ENCODE peak calls at places on chromosomes 16 and 17, in five cellular contexts. B is CD4-positive, CD25-positive, alpha-beta regulatory T cell; K is nephron progenitor cell; J is activated CD8-positive, alpha-beta T cell treated with anti-CD3 and anti-CD28 coated beads for 36 hours; R is heart left ventricle. C is an unnamed sample.

GRCh38 chr17:47785538-47786123 is 36.0 kb downstream of the OSBPL7 start:
- DNase-seq in B (peak), K (peak), J (peak), R (no peak), C (peak)

GRCh38 chr17:1036845-1037237 is 39.9 kb downstream of the TIMM22 start:
- DNase-seq in B (no peak), K (no peak), J (no peak), R (no peak), C (no peak)

GRCh38 chr17:58436805-58437239 is 19.5 kb upstream of the RNF43 start:
- DNase-seq in B (no peak), K (no peak), J (no peak), R (no peak), C (no peak)

GRCh38 chr16:48999034-48999433 is 282.6 kb downstream of the CBLN1 start:
- DNase-seq in B (no peak), K (peak), J (no peak), R (no peak), C (no peak)

GRCh38 chr17:37239690-37240344 is 136.0 kb upstream of the C17orf78 start:
- DNase-seq in B (peak), K (no peak), J (no peak), R (no peak), C (peak)

GRCh38 chr16:49703494-49703893 is 152.4 kb downstream of the ZNF423 start:
- DNase-seq in B (no peak), K (no peak), J (no peak), R (no peak), C (no peak)

GRCh38 chr17:74731347-74731605 is 5.8 kb upstream of the RAB37 start:
- DNase-seq in B (no peak), K (no peak), J (no peak), R (no peak), C (no peak)

GRCh38 chr16:87653234-87653633 is 50.9 kb downstream of the JPH3 start:
- DNase-seq in B (peak), K (no peak), J (peak), R (no peak), C (no peak)

GRCh38 chr17:66689192-66689591 is 145.7 kb upstream of the CACNG5 start:
- DNase-seq in B (no peak), K (no peak), J (no peak), R (no peak), C (no peak)

GRCh38 chr16:68369697-68370096 is 58.9 kb downstream of the PRMT7 start:
- DNase-seq in B (peak), K (no peak), J (peak), R (no peak), C (peak)

GRCh38 chr17:77459018-77459755 is 318.4 kb downstream of the SEC14L1 start:
- DNase-seq in B (no peak), K (no peak), J (peak), R (no peak), C (no peak)

GRCh38 chr16:12024429-12024828 is 47.9 kb downstream of the SNX29 start:
- DNase-seq in B (no peak), K (no peak), J (no peak), R (no peak), C (no peak)

GRCh38 chr16:49528564-49529150 is 155.1 kb downstream of the C16orf78 start:
- DNase-seq in B (no peak), K (no peak), J (peak), R (no peak), C (no peak)

GRCh38 chr17:54956802-54957201 is 11.7 kb downstream of the COX11 start:
- DNase-seq in B (no peak), K (no peak), J (no peak), R (no peak), C (no peak)

GRCh38 chr17:67203818-67204217 is 41.2 kb downstream of the HELZ start:
- DNase-seq in B (no peak), K (no peak), J (no peak), R (no peak), C (no peak)

GRCh38 chr16:77531741-77532140 is 96.9 kb upstream of the ADAMTS18 start:
- DNase-seq in B (no peak), K (no peak), J (no peak), R (no peak), C (no peak)

GRCh38 chr17:75684249-75684648 is 17.1 kb downstream of the SAP30BP start:
- DNase-seq in B (no peak), K (no peak), J (no peak), R (no peak), C (no peak)

GRCh38 chr16:65306722-65307121 is 184.9 kb upstream of the CDH11 start:
- DNase-seq in B (no peak), K (no peak), J (no peak), R (no peak), C (no peak)

GRCh38 chr16:70476272-70477020 is 22.1 kb downstream of the FCSK start:
- DNase-seq in B (peak), K (no peak), J (peak), R (no peak), C (peak)

GRCh38 chr17:3911271-3912053 is 4.8 kb downstream of the P2RX1 start:
- DNase-seq in B (peak), K (no peak), J (peak), R (peak), C (peak)

GRCh38 chr16:74868501-74868900 is 93.9 kb upstream of the FA2H start:
- DNase-seq in B (peak), K (no peak), J (no peak), R (no peak), C (no peak)

GRCh38 chr17:44220211-44221071 is 966 bp upstream of the UBTF start:
- DNase-seq in B (peak), K (peak), J (peak), R (peak), C (peak)

GRCh38 chr17:81424151-81424550 is 28.9 kb downstream of the BAHCC1 start:
- DNase-seq in B (no peak), K (no peak), J (no peak), R (no peak), C (no peak)

GRCh38 chr17:19003966-19004600 is 481 bp downstream of the FAM83G start:
- DNase-seq in B (peak), K (peak), J (peak), R (no peak), C (peak)

GRCh38 chr17:42784811-42785592 is 4.6 kb downstream of the WNK4 start:
- DNase-seq in B (no peak), K (no peak), J (no peak), R (no peak), C (no peak)